ENCODE peak calls at places on chromosome 20, in five cellular contexts. One of them, this sample, is unnamed.

GRCh38 chr20:47315339-47315662 is 41.2 kb downstream of the ZMYND8 start:
- DNase-seq in A549: peak; percentile 54
- DNase-seq in uterus: no peak
- DNase-seq in right lobe of liver: no peak
- DNase-seq in Peyer's patch: no peak
- DNase-seq in this sample: no peak

GRCh38 chr20:52749020-52749419 is 223.1 kb upstream of the TSHZ2 start:
- DNase-seq in A549: no peak
- DNase-seq in uterus: no peak
- DNase-seq in right lobe of liver: no peak
- DNase-seq in Peyer's patch: no peak
- DNase-seq in this sample: no peak

GRCh38 chr20:37566590-37567330 is 39.1 kb upstream of the BLCAP start:
- DNase-seq in A549: no peak
- DNase-seq in uterus: no peak
- DNase-seq in right lobe of liver: no peak
- DNase-seq in Peyer's patch: no peak
- DNase-seq in this sample: no peak

GRCh38 chr20:24735263-24735662 is 213.8 kb upstream of the CST7 start:
- DNase-seq in A549: no peak
- DNase-seq in uterus: no peak
- DNase-seq in right lobe of liver: no peak
- DNase-seq in Peyer's patch: no peak
- DNase-seq in this sample: no peak

GRCh38 chr20:54633374-54633773 is 158.0 kb downstream of the DOK5 start:
- DNase-seq in A549: no peak
- DNase-seq in uterus: no peak
- DNase-seq in right lobe of liver: no peak
- DNase-seq in Peyer's patch: no peak
- DNase-seq in this sample: no peak

GRCh38 chr20:24095303-24095702 is 106.7 kb upstream of the GGTLC1 start:
- DNase-seq in A549: no peak
- DNase-seq in uterus: no peak
- DNase-seq in right lobe of liver: no peak
- DNase-seq in Peyer's patch: no peak
- DNase-seq in this sample: no peak

GRCh38 chr20:17611540-17612286 is 41.8 kb downstream of the DSTN start:
- DNase-seq in A549: no peak
- DNase-seq in uterus: no peak
- DNase-seq in right lobe of liver: peak; percentile 58
- DNase-seq in Peyer's patch: peak; percentile 59
- DNase-seq in this sample: peak; percentile 82

GRCh38 chr20:23270427-23270911 is 80.1 kb upstream of the NXT1 start:
- DNase-seq in A549: peak; percentile 33
- DNase-seq in uterus: no peak
- DNase-seq in right lobe of liver: no peak
- DNase-seq in Peyer's patch: no peak
- DNase-seq in this sample: peak; percentile 31

GRCh38 chr20:10832146-10832545 is 158.3 kb upstream of the JAG1 start:
- DNase-seq in A549: no peak
- DNase-seq in uterus: no peak
- DNase-seq in right lobe of liver: no peak
- DNase-seq in Peyer's patch: no peak
- DNase-seq in this sample: no peak

GRCh38 chr20:17557675-17558006 is 12.2 kb upstream of the DSTN start:
- DNase-seq in A549: peak; percentile 60
- DNase-seq in uterus: peak; percentile 59
- DNase-seq in right lobe of liver: no peak
- DNase-seq in Peyer's patch: no peak
- DNase-seq in this sample: no peak

GRCh38 chr20:58695084-58695722 is 2.6 kb downstream of the NPEPL1 start:
- DNase-seq in A549: no peak
- DNase-seq in uterus: no peak
- DNase-seq in right lobe of liver: no peak
- DNase-seq in Peyer's patch: no peak
- DNase-seq in this sample: no peak

GRCh38 chr20:641516-641913 is 11.5 kb downstream of the SRXN1 start:
- DNase-seq in A549: peak; percentile 63
- DNase-seq in uterus: no peak
- DNase-seq in right lobe of liver: no peak
- DNase-seq in Peyer's patch: no peak
- DNase-seq in this sample: no peak

GRCh38 chr20:54014301-54014914 is 56.0 kb downstream of the BCAS1 start:
- DNase-seq in A549: no peak
- DNase-seq in uterus: no peak
- DNase-seq in right lobe of liver: no peak
- DNase-seq in Peyer's patch: no peak
- DNase-seq in this sample: no peak

GRCh38 chr20:8291873-8292272 is 159.8 kb downstream of the PLCB1 start:
- DNase-seq in A549: no peak
- DNase-seq in uterus: no peak
- DNase-seq in right lobe of liver: no peak
- DNase-seq in Peyer's patch: no peak
- DNase-seq in this sample: no peak

GRCh38 chr20:21244808-21245207 is 58.3 kb upstream of the XRN2 start:
- DNase-seq in A549: no peak
- DNase-seq in uterus: no peak
- DNase-seq in right lobe of liver: no peak
- DNase-seq in Peyer's patch: no peak
- DNase-seq in this sample: no peak

GRCh38 chr20:5932796-5933195 is 17.5 kb downstream of the TRMT6 start:
- DNase-seq in A549: no peak
- DNase-seq in uterus: no peak
- DNase-seq in right lobe of liver: no peak
- DNase-seq in Peyer's patch: no peak
- DNase-seq in this sample: no peak
- H3K4me1 ChIP-seq in A549: no peaks in the 10 kb centered on the region
- H3K4me1 ChIP-seq in uterus: no peaks in the 10 kb centered on the region
- H3K4me1 ChIP-seq in right lobe of liver: no peaks in the 10 kb centered on the region
- H3K4me1 ChIP-seq in Peyer's patch: no peaks in the 10 kb centered on the region
- H3K4me1 ChIP-seq in this sample: peaks cover 10% of the 10 kb centered on the region

GRCh38 chr20:34824026-34824860 is 1.2 kb downstream of the NCOA6 start:
- DNase-seq in A549: peak; percentile 80
- DNase-seq in uterus: peak; percentile 40
- DNase-seq in right lobe of liver: peak; percentile 80
- DNase-seq in Peyer's patch: peak; percentile 81
- DNase-seq in this sample: peak; percentile 86
- TF ChIP-seq POLR2A in A549: peak; percentile 34
- TF ChIP-seq POLR2A in uterus: no peak
- TF ChIP-seq POLR2A in right lobe of liver: peak; percentile 57
- TF ChIP-seq POLR2A in Peyer's patch: peak; percentile 89
- TF ChIP-seq POLR2A in this sample: no peak

GRCh38 chr20:31595654-31596411 is 9.3 kb upstream of the ID1 start:
- DNase-seq in A549: peak; percentile 95
- DNase-seq in uterus: peak; percentile 77
- DNase-seq in right lobe of liver: peak; percentile 81
- DNase-seq in Peyer's patch: peak; percentile 95
- DNase-seq in this sample: peak; percentile 78

GRCh38 chr20:31594558-31595379 is 10.3 kb upstream of the ID1 start:
- DNase-seq in A549: peak; percentile 85
- DNase-seq in uterus: peak; percentile 56
- DNase-seq in right lobe of liver: no peak
- DNase-seq in Peyer's patch: no peak
- DNase-seq in this sample: no peak

GRCh38 chr20:31593221-31594001 is 11.7 kb upstream of the ID1 start:
- DNase-seq in A549: peak; percentile 100
- DNase-seq in uterus: no peak
- DNase-seq in right lobe of liver: peak; percentile 92
- DNase-seq in Peyer's patch: peak; percentile 94
- DNase-seq in this sample: no peak

GRCh38 chr20:31595380-31595653 is 9.8 kb upstream of the ID1 start:
- DNase-seq in A549: no peak
- DNase-seq in uterus: no peak
- DNase-seq in right lobe of liver: no peak
- DNase-seq in Peyer's patch: no peak
- DNase-seq in this sample: no peak

DNA sequence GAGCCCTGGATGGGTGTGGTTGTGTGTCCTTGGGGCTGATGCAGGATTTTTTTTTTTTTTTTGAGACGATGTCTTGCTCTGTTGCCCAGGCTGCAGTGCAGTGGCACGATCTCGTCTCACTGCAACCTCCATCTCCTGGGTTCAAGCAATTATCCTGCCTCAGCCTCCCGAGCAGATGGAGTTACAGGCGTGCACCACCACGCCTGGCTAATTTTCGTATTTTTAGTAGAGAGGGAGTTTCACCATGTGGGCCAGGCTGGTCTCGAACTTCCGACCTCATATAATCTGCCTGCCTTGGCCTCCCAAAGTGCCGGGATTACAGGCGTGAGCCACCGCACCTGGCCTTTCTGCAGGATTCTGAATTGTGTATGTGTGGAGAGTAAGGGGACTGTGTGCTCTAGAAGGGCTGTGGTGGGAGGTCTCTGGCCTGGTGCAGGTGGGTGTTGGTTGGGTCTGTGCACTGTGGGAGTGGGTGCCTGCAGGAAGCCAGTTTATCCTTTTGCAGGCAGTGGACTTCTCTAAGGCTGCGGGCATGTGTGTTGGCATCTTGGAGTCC is 11.0 kb upstream of the ID1 start:
- DNase-seq in A549: no peak
- DNase-seq in uterus: no peak
- DNase-seq in right lobe of liver: no peak
- DNase-seq in Peyer's patch: no peak
- DNase-seq in this sample: no peak
- H3K4me1 ChIP-seq in A549: peaks cover 50% of the 10 kb centered on the region
- H3K4me1 ChIP-seq in uterus: no peaks in the 10 kb centered on the region
- H3K4me1 ChIP-seq in right lobe of liver: peaks cover 6% of the 10 kb centered on the region
- H3K4me1 ChIP-seq in Peyer's patch: peaks cover 11% of the 10 kb centered on the region
- H3K4me1 ChIP-seq in this sample: peaks cover 18% of the 10 kb centered on the region

GRCh38 chr20:63330084-63330760 is 30.9 kb downstream of the CHRNA4 start:
- DNase-seq in A549: no peak
- DNase-seq in uterus: no peak
- DNase-seq in right lobe of liver: no peak
- DNase-seq in Peyer's patch: no peak
- DNase-seq in this sample: no peak

GRCh38 chr20:63327229-63327745 is 33.9 kb downstream of the CHRNA4 start:
- DNase-seq in A549: no peak
- DNase-seq in uterus: no peak
- DNase-seq in right lobe of liver: peak; percentile 42
- DNase-seq in Peyer's patch: no peak
- DNase-seq in this sample: no peak

GRCh38 chr20:63328026-63328700 is 33.0 kb downstream of the CHRNA4 start:
- DNase-seq in A549: no peak
- DNase-seq in uterus: no peak
- DNase-seq in right lobe of liver: peak; percentile 42
- DNase-seq in Peyer's patch: no peak
- DNase-seq in this sample: peak; percentile 55

GRCh38 chr20:63329331-63330083 is 31.6 kb downstream of the CHRNA4 start:
- DNase-seq in A549: no peak
- DNase-seq in uterus: no peak
- DNase-seq in right lobe of liver: peak; percentile 46
- DNase-seq in Peyer's patch: no peak
- DNase-seq in this sample: peak; percentile 65

DNA sequence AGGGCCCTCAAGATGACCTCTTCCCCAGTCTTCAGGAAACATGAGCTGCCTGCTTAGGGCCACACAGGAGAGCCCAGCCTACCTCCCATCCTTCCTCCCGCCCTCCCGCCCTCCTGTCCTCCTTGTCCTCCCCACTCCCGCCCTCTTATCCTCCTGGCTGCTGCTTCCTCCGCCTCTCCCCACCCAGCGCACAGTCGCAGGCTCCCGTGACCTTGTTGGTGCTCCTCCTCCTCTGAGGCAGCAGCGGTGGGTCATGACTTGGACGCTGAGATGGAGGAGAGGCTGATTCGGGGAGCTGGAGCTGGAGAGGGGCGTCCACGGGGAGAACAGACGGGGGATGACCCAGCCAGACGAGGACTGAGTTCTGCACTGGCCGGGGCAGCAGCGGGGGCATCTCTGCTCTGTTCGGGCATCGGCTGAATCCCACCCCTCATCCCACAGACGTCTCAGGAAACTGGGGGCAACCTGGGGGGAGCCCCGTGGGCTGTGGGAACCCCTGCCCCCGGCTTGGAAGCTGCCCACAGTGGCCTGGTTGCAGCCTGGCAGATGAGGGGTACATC is 32.4 kb downstream of the CHRNA4 start:
- DNase-seq in A549: no peak
- DNase-seq in uterus: no peak
- DNase-seq in right lobe of liver: peak; percentile 53
- DNase-seq in Peyer's patch: no peak
- DNase-seq in this sample: no peak
- TF ChIP-seq POLR2A in A549: no peak
- TF ChIP-seq POLR2A in uterus: no peak
- TF ChIP-seq POLR2A in right lobe of liver: no peak
- TF ChIP-seq POLR2A in Peyer's patch: no peak
- TF ChIP-seq POLR2A in this sample: no peak